ENCODE peak calls at places on chromosomes 11 and 22, in seven cellular contexts. P is K562, G is HCT116, F is H1, U is GM12878, I is HepG2, R is SK-N-SH. V is an unnamed sample.

GRCh38 chr22:45805413-45805812 is 133.8 kb downstream of the ATXN10 start:
- DNase-seq in G (no peak), R (no peak), F (no peak), U (no peak), P (no peak), I (no peak), V (no peak)

GRCh38 chr11:117026593-117027330 is 71.5 kb downstream of the SIK3 start:
- DNase-seq in I (no peak), G (peak; percentile 19), U (no peak), P (no peak), F (no peak), R (no peak), V (no peak)

GRCh38 chr11:77039491-77040400 is 5.5 kb downstream of the B3GNT6 start:
- DNase-seq in F (peak; percentile 86), R (peak; percentile 81), U (no peak), P (no peak), I (no peak), G (no peak), V (peak; percentile 38)

GRCh38 chr11:119315139-119316016 is 1.6 kb downstream of the MCAM start:
- DNase-seq in I (no peak), R (peak; percentile 72), P (peak; percentile 27), G (no peak), U (no peak), F (peak; percentile 74), V (no peak)

GRCh38 chr22:42994917-42995562 is 19.9 kb downstream of the PACSIN2 start:
- DNase-seq in P (no peak), U (peak; percentile 46), R (no peak), F (no peak), G (no peak), I (peak; percentile 98), V (peak; percentile 96)

GRCh38 chr11:126146454-126147192 is 64.8 kb downstream of the RPUSD4 start:
- DNase-seq in I (peak; percentile 84), P (no peak), R (no peak), U (no peak), G (no peak), F (no peak), V (no peak)

GRCh38 chr11:62883677-62884076 is 3.0 kb downstream of the SLC3A2 start:
- DNase-seq in F (no peak), I (no peak), P (no peak), R (no peak), G (no peak), U (no peak), V (no peak)

GRCh38 chr22:27754247-27754887 is 47.2 kb downstream of the MN1 start:
- DNase-seq in P (no peak), I (no peak), G (no peak), R (no peak), F (no peak), U (no peak), V (no peak)

GRCh38 chr11:123475478-123475877 is 45.4 kb downstream of the GRAMD1B start:
- DNase-seq in U (no peak), P (no peak), I (no peak), F (no peak), R (peak; percentile 26), G (no peak), V (no peak)

GRCh38 chr11:100863080-100863581 is 176.0 kb downstream of the ARHGAP42 start:
- DNase-seq in P (peak; percentile 26), F (no peak), R (no peak), G (no peak), U (peak; percentile 49), I (no peak), V (no peak)

GRCh38 chr22:23263651-23264555 is 83.6 kb downstream of the BCR start:
- DNase-seq in G (no peak), U (no peak), F (no peak), P (no peak), R (no peak), I (no peak), V (no peak)

GRCh38 chr11:102155676-102156075 is 45.4 kb downstream of the YAP1 start:
- DNase-seq in I (no peak), U (no peak), F (no peak), R (no peak), G (no peak), P (no peak), V (no peak)

GRCh38 chr22:19872779-19873137 is 18.1 kb upstream of the GNB1L start:
- DNase-seq in F (peak; percentile 51), P (no peak), G (no peak), I (no peak), R (no peak), U (no peak), V (no peak)

GRCh38 chr22:41596776-41597634 is 7.4 kb upstream of the PMM1 start:
- DNase-seq in R (peak; percentile 76), G (no peak), U (no peak), I (peak; percentile 39), F (peak; percentile 87), P (peak; percentile 34), V (peak; percentile 66)

GRCh38 chr22:41178425-41178975 is 26.6 kb upstream of the L3MBTL2 start:
- DNase-seq in I (no peak), U (no peak), P (no peak), F (peak; percentile 35), G (no peak), R (no peak), V (no peak)

GRCh38 chr11:75339685-75340409 is 11.6 kb downstream of the ARRB1 start:
- DNase-seq in P (no peak), U (peak; percentile 43), G (no peak), F (no peak), I (no peak), R (no peak), V (peak; percentile 44)

GRCh38 chr11:57464343-57465181 is 4.2 kb downstream of the RTN4RL2 start:
- DNase-seq in P (peak; percentile 64), F (no peak), R (peak; percentile 28), G (no peak), U (no peak), I (no peak), V (no peak)

GRCh38 chr11:72553748-72554147 is 119.4 kb upstream of the CLPB start:
- DNase-seq in R (no peak), U (no peak), I (no peak), P (peak; percentile 28), F (peak; percentile 74), G (no peak), V (peak; percentile 28)

GRCh38 chr11:108223449-108224149 is 732 bp downstream of the ATM start:
- DNase-seq in G (no peak), R (no peak), P (peak; percentile 62), F (no peak), I (no peak), U (no peak), V (no peak)
- TF ChIP-seq JUND in G (no peak), R (no peak), P (peak; percentile 65), F (no peak), I (no peak), U (peak; percentile 82), V (no peak)

GRCh38 chr22:37804502-37804885 is 3.2 kb upstream of the GCAT start:
- DNase-seq in U (no peak), R (peak; percentile 73), F (peak; percentile 59), G (no peak), I (no peak), P (no peak), V (no peak)

GRCh38 chr22:37803195-37803635 is 4.5 kb upstream of the GCAT start:
- DNase-seq in R (no peak), F (no peak), I (peak; percentile 65), P (peak; percentile 86), G (no peak), U (no peak), V (no peak)

GRCh38 chr22:37803636-37804371 is 3.9 kb upstream of the GCAT start:
- DNase-seq in F (peak; percentile 70), U (no peak), I (no peak), R (no peak), G (no peak), P (no peak), V (no peak)

GRCh38 chr22:37802310-37803194 is 5.2 kb upstream of the GCAT start:
- DNase-seq in P (peak; percentile 52), G (no peak), I (peak; percentile 54), R (peak; percentile 92), F (peak; percentile 85), U (no peak), V (no peak)

DNA sequence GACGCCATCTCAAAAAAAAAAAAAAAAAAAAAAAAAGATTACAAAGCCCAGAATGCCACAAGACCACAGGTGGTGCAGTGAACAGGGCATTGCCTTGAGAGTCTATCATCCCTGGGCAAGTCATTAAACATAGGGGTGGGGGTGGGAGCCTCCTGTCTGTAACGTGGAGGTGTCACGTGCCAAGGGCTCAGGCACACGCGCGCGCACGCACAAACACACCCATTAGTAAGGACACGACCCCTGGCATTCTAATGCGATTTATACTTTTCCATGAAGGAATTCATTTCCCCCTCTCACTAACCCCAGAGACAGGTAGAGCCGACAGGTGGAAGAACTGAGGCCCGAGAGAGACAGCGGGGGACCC is 5.8 kb upstream of the GCAT start:
- DNase-seq in G (no peak), U (no peak), P (no peak), R (peak; percentile 69), F (no peak), I (no peak), V (peak; percentile 54)
- TF ChIP-seq JUND in G (no peak), U (no peak), P (no peak), R (no peak), F (no peak), I (no peak), V (no peak)

GRCh38 chr11:32893091-32893946 is 708 bp downstream of the QSER1 start:
- DNase-seq in G (no peak), U (no peak), P (peak; percentile 70), R (peak; percentile 87), I (peak; percentile 58), F (peak; percentile 80), V (peak; percentile 52)

GRCh38 chr11:32892355-32893090 is at the start of gene QSER1:
- DNase-seq in F (peak; percentile 83), U (no peak), G (no peak), I (peak; percentile 35), P (peak; percentile 90), R (peak; percentile 97), V (peak; percentile 79)

GRCh38 chr11:32893947-32894827 is 1.6 kb downstream of the QSER1 start:
- DNase-seq in I (peak; percentile 81), R (peak; percentile 72), P (peak; percentile 25), U (peak; percentile 39), F (no peak), G (peak; percentile 88), V (peak; percentile 71)

GRCh38 chr11:32890843-32891656 is 1.6 kb upstream of the QSER1 start:
- DNase-seq in F (no peak), R (no peak), G (no peak), I (no peak), U (no peak), P (no peak), V (no peak)

GRCh38 chr11:32891657-32892354 is 805 bp upstream of the QSER1 start:
- DNase-seq in P (no peak), R (no peak), F (no peak), I (no peak), U (no peak), G (no peak), V (no peak)
- TF ChIP-seq JUND in P (no peak), R (no peak), F (no peak), I (no peak), U (no peak), G (no peak), V (no peak)

GRCh38 chr11:65560555-65561418 is 2.6 kb upstream of the LTBP3 start:
- DNase-seq in P (peak; percentile 42), I (no peak), G (no peak), R (peak; percentile 84), U (no peak), F (peak; percentile 83), V (no peak)
- TF ChIP-seq JUND in P (no peak), I (no peak), G (no peak), R (no peak), U (no peak), F (no peak), V (no peak)

V was measured in T47D.